ENCODE peak calls at places on chromosomes 5 and 9, in four cellular contexts. P is fibroblast of mammary gland; M is HepG2; L is CD4-positive, alpha-beta memory T cell. E is an unnamed sample.

GRCh38 chr5:115455241-115455640 is 89.3 kb downstream of the FEM1C start:
- DNase-seq in P (peak), M (no peak), L (no peak), E (peak)

GRCh38 chr9:131423171-131423581 is 29.3 kb downstream of the PRRC2B start:
- DNase-seq in M (no peak), P (peak), L (no peak), E (peak)

GRCh38 chr5:24167791-24168190 is 477.0 kb downstream of the CDH10 start:
- DNase-seq in L (no peak), M (no peak), P (peak), E (peak)

GRCh38 chr5:172692981-172693380 is 51.9 kb downstream of the NEURL1B start:
- DNase-seq in M (no peak), P (no peak), L (no peak), E (no peak)

GRCh38 chr5:142696379-142696778 is 10.5 kb upstream of the FGF1 start:
- DNase-seq in L (no peak), M (no peak), P (no peak), E (no peak)

GRCh38 chr9:33818167-33818831 is 1.3 kb downstream of the UBE2R2 start:
- DNase-seq in M (peak), L (peak), P (no peak), E (no peak)

GRCh38 chr9:34984049-34984448 is 5.5 kb upstream of the DNAJB5 start:
- DNase-seq in M (no peak), P (peak), L (peak), E (no peak)

GRCh38 chr5:127042593-127042992 is 12.2 kb upstream of the MARCHF3 start:
- DNase-seq in M (no peak), P (peak), L (no peak), E (peak)

GRCh38 chr9:113477661-113478060 is 14.1 kb downstream of the RGS3 start:
- DNase-seq in L (no peak), P (no peak), M (no peak), E (no peak)

GRCh38 chr5:172658869-172659513 is 17.9 kb downstream of the NEURL1B start:
- DNase-seq in P (no peak), M (no peak), L (no peak), E (peak)

GRCh38 chr9:129125478-129125877 is 14.3 kb downstream of the PTPA start:
- DNase-seq in P (peak), M (no peak), L (no peak), E (peak)

GRCh38 chr9:97534185-97534584 is 32.7 kb downstream of the TMOD1 start:
- DNase-seq in L (no peak), M (no peak), P (no peak), E (no peak)

GRCh38 chr9:124659099-124659659 is 111.9 kb downstream of the NR6A1 start:
- DNase-seq in L (peak), P (peak), M (peak), E (peak)

GRCh38 chr9:130834371-130835311 is at the start of gene ABL1:
- DNase-seq in L (peak), M (peak), P (peak), E (peak)

DNA sequence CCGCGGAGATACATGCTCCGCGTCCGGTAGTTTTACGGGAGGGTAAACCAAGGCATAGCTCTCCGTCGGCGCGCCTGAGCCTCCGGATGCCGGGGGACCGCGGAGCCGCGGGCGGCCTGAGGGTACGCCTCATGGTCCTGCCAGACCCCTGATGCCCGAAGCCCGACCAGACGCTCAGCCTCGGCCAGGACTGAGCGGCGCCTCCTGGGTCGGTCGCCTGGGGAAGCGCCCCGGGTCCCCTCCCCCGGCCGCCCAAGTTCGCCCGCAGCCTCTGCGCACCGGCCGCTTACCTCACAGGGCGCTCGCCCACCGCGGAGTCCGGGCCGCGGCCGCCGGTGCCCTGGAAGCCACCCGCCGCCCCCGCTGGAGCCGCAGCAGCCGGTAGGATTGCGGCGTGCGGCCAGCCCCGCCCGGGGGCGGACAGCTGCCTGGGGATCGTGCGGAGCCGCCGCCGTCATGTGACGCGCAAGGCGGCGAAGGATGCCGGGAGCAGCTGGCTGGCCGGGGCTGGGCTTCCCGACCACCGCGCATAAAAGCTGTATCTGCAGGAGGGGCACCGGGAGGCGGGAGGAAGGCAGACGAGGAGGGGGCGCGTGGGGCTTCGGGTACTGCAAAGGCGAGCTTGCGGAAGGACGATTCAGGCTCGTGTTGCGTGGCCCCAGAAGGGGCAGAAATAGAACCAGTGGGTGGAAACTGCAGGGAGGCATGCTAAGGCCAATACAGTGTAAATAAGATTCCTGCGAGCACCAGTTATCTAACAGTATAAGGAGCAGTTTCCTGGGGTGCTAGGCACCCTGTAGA is at the start of gene FBXO10:
- DNase-seq in L (peak), M (no peak), P (peak), E (peak)
- H3K4me3 ChIP-seq in L (peak), M (peak), P (peak), E (peak)

GRCh38 chr5:31231171-31231570 is 37.7 kb downstream of the CDH6 start:
- DNase-seq in M (no peak), L (no peak), P (no peak), E (no peak)
- H3K4me3 ChIP-seq in M (no peak), L (no peak), P (no peak), E (no peak)

DNA sequence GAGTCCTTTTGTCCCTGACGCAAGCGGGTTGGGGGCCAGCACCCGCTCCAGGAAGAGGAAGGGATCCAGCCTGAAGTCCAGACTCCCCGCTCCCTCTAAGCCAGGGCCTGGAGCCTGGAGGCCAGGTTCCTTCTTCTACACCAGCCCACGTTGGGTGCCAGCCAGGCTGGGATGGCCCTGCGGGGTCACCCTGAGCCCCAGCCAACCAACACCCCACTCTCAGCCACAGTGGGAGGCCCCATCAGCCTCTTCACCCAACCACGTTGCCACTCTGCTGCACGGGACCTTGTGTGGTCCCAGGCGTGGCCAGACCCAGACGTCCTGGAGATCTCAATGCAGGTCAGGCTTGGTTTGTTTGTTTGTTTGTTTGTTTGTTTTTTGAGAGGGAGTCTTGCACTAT is 1.0 kb upstream of the FUT7 start:
- DNase-seq in L (no peak), P (no peak), M (no peak), E (no peak)
- H3K4me3 ChIP-seq in L (no peak), P (no peak), M (no peak), E (no peak)

GRCh38 chr5:147509710-147510651 is at the start of gene DPYSL3:
- DNase-seq in P (peak), L (no peak), M (no peak), E (peak)
- H3K4me3 ChIP-seq in P (peak), L (no peak), M (no peak), E (peak)

GRCh38 chr5:166324372-166324771 is 1967.1 kb upstream of the WWC1 start:
- DNase-seq in L (no peak), M (no peak), P (no peak), E (no peak)
- H3K4me3 ChIP-seq in L (no peak), M (no peak), P (no peak), E (no peak)

E was measured in foreskin fibroblast.